ENCODE peak calls at places on chromosomes 13 and 19, in five cellular contexts. C is putamen, P is GM18507, K is bronchial epithelial cell, Y is tibial artery. M is an unnamed sample.

GRCh38 chr13:48292650-48293049 is 10.9 kb upstream of the RB1 start:
- DNase-seq in C (no peak), Y (no peak), P (no peak), K (no peak), M (no peak)

GRCh38 chr19:40233811-40234389 is 7.4 kb upstream of the CCNP start:
- DNase-seq in Y (no peak), P (no peak), C (no peak), K (no peak), M (no peak)

GRCh38 chr13:41648314-41648935 is 191.1 kb downstream of the RGCC start:
- DNase-seq in Y (no peak), P (no peak), K (peak; percentile 79), C (no peak), M (peak; percentile 93)

GRCh38 chr13:20980899-20981298 is 78.4 kb upstream of the XPO4 start:
- DNase-seq in C (no peak), K (no peak), Y (no peak), P (no peak), M (no peak)

GRCh38 chr13:52750713-52751112 is 11.1 kb upstream of the CNMD start:
- DNase-seq in Y (no peak), P (no peak), K (no peak), C (no peak), M (no peak)

GRCh38 chr19:8501547-8501946 is 893 bp downstream of the PRAM1 start:
- DNase-seq in C (no peak), P (no peak), K (no peak), Y (no peak), M (no peak)

GRCh38 chr13:31756346-31756745 is 17.0 kb downstream of the RXFP2 start:
- DNase-seq in Y (peak; percentile 82), P (no peak), K (peak; percentile 36), C (no peak), M (peak; percentile 49)

GRCh38 chr19:42440357-42441046 is 2.2 kb downstream of the CXCL17 start:
- DNase-seq in C (no peak), K (peak; percentile 57), Y (peak; percentile 71), P (peak; percentile 52), M (peak; percentile 32)

GRCh38 chr19:14786421-14786851 is 8.1 kb upstream of the ADGRE2 start:
- DNase-seq in P (no peak), C (no peak), K (no peak), Y (peak; percentile 51), M (no peak)

GRCh38 chr19:6126335-6126974 is 9.0 kb upstream of the ACSBG2 start:
- DNase-seq in C (no peak), Y (no peak), P (peak; percentile 32), K (peak; percentile 76), M (peak; percentile 69)

GRCh38 chr19:16039545-16039944 is 36.8 kb upstream of the TPM4 start:
- DNase-seq in P (no peak), Y (no peak), K (no peak), C (no peak), M (no peak)

M was measured in renal cortical epithelial cell.